ENCODE peak calls at places on chromosomes 3 and 15, in nine cellular contexts. One of them, this sample, is unnamed.

GRCh38 chr3:71514621-71515020 is 68.9 kb downstream of the FOXP1 start:
- DNase-seq in left lung: no peak
- DNase-seq in ascending aorta: no peak
- DNase-seq in esophagus squamous epithelium: no peak
- DNase-seq in Peyer's patch: no peak
- DNase-seq in colonic mucosa: no peak
- DNase-seq in CD8-positive, alpha-beta memory T cell: no peak
- DNase-seq in trophoblast cell: peak; percentile 91
- DNase-seq in SK-N-SH: no peak
- DNase-seq in this sample: no peak

GRCh38 chr3:151697496-151697895 is 36.2 kb upstream of the AADACL2 start:
- DNase-seq in left lung: no peak
- DNase-seq in ascending aorta: no peak
- DNase-seq in esophagus squamous epithelium: no peak
- DNase-seq in Peyer's patch: no peak
- DNase-seq in colonic mucosa: no peak
- DNase-seq in CD8-positive, alpha-beta memory T cell: no peak
- DNase-seq in trophoblast cell: peak; percentile 84
- DNase-seq in SK-N-SH: no peak
- DNase-seq in this sample: no peak

GRCh38 chr3:47452460-47453215 is 23.1 kb downstream of the SCAP start:
- DNase-seq in left lung: no peak
- DNase-seq in ascending aorta: no peak
- DNase-seq in esophagus squamous epithelium: no peak
- DNase-seq in Peyer's patch: no peak
- DNase-seq in colonic mucosa: no peak
- DNase-seq in CD8-positive, alpha-beta memory T cell: no peak
- DNase-seq in trophoblast cell: no peak
- DNase-seq in SK-N-SH: no peak
- DNase-seq in this sample: no peak

GRCh38 chr15:52068004-52068403 is 44.6 kb downstream of the BCL2L10 start:
- DNase-seq in left lung: no peak
- DNase-seq in ascending aorta: no peak
- DNase-seq in esophagus squamous epithelium: no peak
- DNase-seq in Peyer's patch: no peak
- DNase-seq in colonic mucosa: no peak
- DNase-seq in CD8-positive, alpha-beta memory T cell: no peak
- DNase-seq in trophoblast cell: peak; percentile 73
- DNase-seq in SK-N-SH: no peak
- DNase-seq in this sample: no peak

GRCh38 chr3:5299146-5299545 is 111.6 kb downstream of the EDEM1 start:
- DNase-seq in left lung: no peak
- DNase-seq in ascending aorta: no peak
- DNase-seq in esophagus squamous epithelium: no peak
- DNase-seq in Peyer's patch: no peak
- DNase-seq in colonic mucosa: no peak
- DNase-seq in CD8-positive, alpha-beta memory T cell: no peak
- DNase-seq in trophoblast cell: no peak
- DNase-seq in SK-N-SH: no peak
- DNase-seq in this sample: no peak

GRCh38 chr15:56798639-56799038 is 65.3 kb upstream of the ZNF280D start:
- DNase-seq in left lung: peak; percentile 17
- DNase-seq in ascending aorta: no peak
- DNase-seq in esophagus squamous epithelium: no peak
- DNase-seq in Peyer's patch: no peak
- DNase-seq in colonic mucosa: no peak
- DNase-seq in CD8-positive, alpha-beta memory T cell: no peak
- DNase-seq in trophoblast cell: no peak
- DNase-seq in SK-N-SH: no peak
- DNase-seq in this sample: no peak

GRCh38 chr3:93843981-93844380 is 129.7 kb downstream of the PROS1 start:
- DNase-seq in left lung: no peak
- DNase-seq in ascending aorta: no peak
- DNase-seq in esophagus squamous epithelium: no peak
- DNase-seq in Peyer's patch: no peak
- DNase-seq in colonic mucosa: no peak
- DNase-seq in CD8-positive, alpha-beta memory T cell: no peak
- DNase-seq in trophoblast cell: peak; percentile 57
- DNase-seq in SK-N-SH: no peak
- DNase-seq in this sample: peak; percentile 18

GRCh38 chr15:76310470-76311070 is 699 bp downstream of the ETFA start:
- DNase-seq in left lung: no peak
- DNase-seq in ascending aorta: no peak
- DNase-seq in esophagus squamous epithelium: no peak
- DNase-seq in Peyer's patch: no peak
- DNase-seq in colonic mucosa: peak; percentile 50
- DNase-seq in CD8-positive, alpha-beta memory T cell: no peak
- DNase-seq in trophoblast cell: peak; percentile 58
- DNase-seq in SK-N-SH: no peak
- DNase-seq in this sample: no peak

GRCh38 chr3:169541528-169541927 is 122.0 kb downstream of the MECOM start:
- DNase-seq in left lung: peak; percentile 50
- DNase-seq in ascending aorta: no peak
- DNase-seq in esophagus squamous epithelium: no peak
- DNase-seq in Peyer's patch: no peak
- DNase-seq in colonic mucosa: no peak
- DNase-seq in CD8-positive, alpha-beta memory T cell: no peak
- DNase-seq in trophoblast cell: no peak
- DNase-seq in SK-N-SH: no peak
- DNase-seq in this sample: no peak

GRCh38 chr15:38176155-38176554 is 76.5 kb upstream of the SPRED1 start:
- DNase-seq in left lung: no peak
- DNase-seq in ascending aorta: no peak
- DNase-seq in esophagus squamous epithelium: no peak
- DNase-seq in Peyer's patch: no peak
- DNase-seq in colonic mucosa: no peak
- DNase-seq in CD8-positive, alpha-beta memory T cell: no peak
- DNase-seq in trophoblast cell: peak; percentile 9
- DNase-seq in SK-N-SH: no peak
- DNase-seq in this sample: no peak

GRCh38 chr3:105823149-105823866 is 45.5 kb downstream of the CBLB start:
- DNase-seq in left lung: no peak
- DNase-seq in ascending aorta: no peak
- DNase-seq in esophagus squamous epithelium: no peak
- DNase-seq in Peyer's patch: peak; percentile 61
- DNase-seq in colonic mucosa: no peak
- DNase-seq in CD8-positive, alpha-beta memory T cell: no peak
- DNase-seq in trophoblast cell: peak; percentile 66
- DNase-seq in SK-N-SH: no peak
- DNase-seq in this sample: peak; percentile 5

GRCh38 chr3:6921876-6922275 is 61.0 kb downstream of the GRM7 start:
- DNase-seq in left lung: no peak
- DNase-seq in ascending aorta: no peak
- DNase-seq in esophagus squamous epithelium: no peak
- DNase-seq in Peyer's patch: no peak
- DNase-seq in colonic mucosa: no peak
- DNase-seq in CD8-positive, alpha-beta memory T cell: no peak
- DNase-seq in trophoblast cell: no peak
- DNase-seq in SK-N-SH: no peak
- DNase-seq in this sample: no peak

GRCh38 chr3:157130138-157130880 is 29.6 kb downstream of the CCNL1 start:
- DNase-seq in left lung: no peak
- DNase-seq in ascending aorta: no peak
- DNase-seq in esophagus squamous epithelium: no peak
- DNase-seq in Peyer's patch: peak; percentile 91
- DNase-seq in colonic mucosa: peak; percentile 94
- DNase-seq in CD8-positive, alpha-beta memory T cell: peak; percentile 87
- DNase-seq in trophoblast cell: peak; percentile 44
- DNase-seq in SK-N-SH: peak; percentile 77
- DNase-seq in this sample: no peak

GRCh38 chr15:68791431-68792283 is 29.0 kb downstream of the ANP32A start:
- DNase-seq in left lung: no peak
- DNase-seq in ascending aorta: no peak
- DNase-seq in esophagus squamous epithelium: no peak
- DNase-seq in Peyer's patch: no peak
- DNase-seq in colonic mucosa: no peak
- DNase-seq in CD8-positive, alpha-beta memory T cell: peak; percentile 79
- DNase-seq in trophoblast cell: no peak
- DNase-seq in SK-N-SH: no peak
- DNase-seq in this sample: no peak

GRCh38 chr15:38885001-38885400 is 320.4 kb upstream of the RASGRP1 start:
- DNase-seq in left lung: no peak
- DNase-seq in ascending aorta: no peak
- DNase-seq in esophagus squamous epithelium: no peak
- DNase-seq in Peyer's patch: no peak
- DNase-seq in colonic mucosa: no peak
- DNase-seq in CD8-positive, alpha-beta memory T cell: no peak
- DNase-seq in trophoblast cell: peak; percentile 22
- DNase-seq in SK-N-SH: no peak
- DNase-seq in this sample: no peak

GRCh38 chr3:36380171-36381031 is at the start of gene STAC:
- DNase-seq in left lung: peak; percentile 90
- DNase-seq in ascending aorta: no peak
- DNase-seq in esophagus squamous epithelium: no peak
- DNase-seq in Peyer's patch: no peak
- DNase-seq in colonic mucosa: peak; percentile 18
- DNase-seq in CD8-positive, alpha-beta memory T cell: no peak
- DNase-seq in trophoblast cell: peak; percentile 22
- DNase-seq in SK-N-SH: peak; percentile 88
- DNase-seq in this sample: no peak
- H3K4me3 ChIP-seq in left lung: peak within 1 kb of the TSS; percentile 49
- H3K4me3 ChIP-seq in ascending aorta: peak within 1 kb of the TSS; percentile 93
- H3K4me3 ChIP-seq in esophagus squamous epithelium: peak within 1 kb of the TSS; percentile 31
- H3K4me3 ChIP-seq in Peyer's patch: peak within 1 kb of the TSS; percentile 27
- H3K4me3 ChIP-seq in colonic mucosa: peak within 1 kb of the TSS; percentile 32
- H3K4me3 ChIP-seq in CD8-positive, alpha-beta memory T cell: no peak within 1 kb of the TSS
- H3K4me3 ChIP-seq in trophoblast cell: peak within 1 kb of the TSS; percentile 81
- H3K4me3 ChIP-seq in SK-N-SH: peak within 1 kb of the TSS; percentile 88
- H3K4me3 ChIP-seq in this sample: peak within 1 kb of the TSS; percentile 87

DNA sequence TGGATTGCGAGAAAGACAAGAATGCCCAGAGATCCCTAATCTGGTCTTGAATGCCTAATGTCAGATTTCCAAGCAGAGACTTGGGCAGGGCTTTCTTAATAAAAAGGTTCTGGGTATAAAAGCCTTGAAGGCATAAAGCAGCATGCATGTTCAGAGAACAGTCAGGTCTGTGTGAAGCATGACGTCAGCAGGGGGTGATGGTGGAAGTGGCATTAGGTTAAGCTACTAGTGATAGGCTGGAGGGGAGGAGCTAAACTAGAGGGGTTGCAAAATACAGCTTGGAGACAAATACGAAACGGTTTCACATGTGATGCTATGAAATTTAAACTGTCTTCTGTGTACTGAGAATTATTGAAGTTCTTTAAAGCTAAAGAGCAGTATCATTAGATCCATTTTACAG is 125.6 kb downstream of the VPS8 start:
- DNase-seq in left lung: no peak
- DNase-seq in ascending aorta: no peak
- DNase-seq in esophagus squamous epithelium: no peak
- DNase-seq in Peyer's patch: no peak
- DNase-seq in colonic mucosa: no peak
- DNase-seq in CD8-positive, alpha-beta memory T cell: no peak
- DNase-seq in trophoblast cell: no peak
- DNase-seq in SK-N-SH: no peak
- DNase-seq in this sample: no peak
- H3K36me3 ChIP-seq in left lung: no peaks in the 10 kb centered on the region
- H3K36me3 ChIP-seq in ascending aorta: peaks cover 4% of the 10 kb centered on the region
- H3K36me3 ChIP-seq in esophagus squamous epithelium: no peaks in the 10 kb centered on the region
- H3K36me3 ChIP-seq in Peyer's patch: no peaks in the 10 kb centered on the region
- H3K36me3 ChIP-seq in colonic mucosa: no peaks in the 10 kb centered on the region
- H3K36me3 ChIP-seq in CD8-positive, alpha-beta memory T cell: peaks cover 17% of the 10 kb centered on the region
- H3K36me3 ChIP-seq in trophoblast cell: peaks cover 2% of the 10 kb centered on the region
- H3K36me3 ChIP-seq in SK-N-SH: peaks cover 14% of the 10 kb centered on the region
- H3K36me3 ChIP-seq in this sample: peaks cover 6% of the 10 kb centered on the region

GRCh38 chr3:58012302-58012701 is 4.1 kb downstream of the FLNB start:
- DNase-seq in left lung: no peak
- DNase-seq in ascending aorta: no peak
- DNase-seq in esophagus squamous epithelium: no peak
- DNase-seq in Peyer's patch: no peak
- DNase-seq in colonic mucosa: no peak
- DNase-seq in CD8-positive, alpha-beta memory T cell: no peak
- DNase-seq in trophoblast cell: no peak
- DNase-seq in SK-N-SH: no peak
- DNase-seq in this sample: no peak

GRCh38 chr3:58013099-58013498 is 4.9 kb downstream of the FLNB start:
- DNase-seq in left lung: no peak
- DNase-seq in ascending aorta: no peak
- DNase-seq in esophagus squamous epithelium: no peak
- DNase-seq in Peyer's patch: no peak
- DNase-seq in colonic mucosa: no peak
- DNase-seq in CD8-positive, alpha-beta memory T cell: no peak
- DNase-seq in trophoblast cell: peak; percentile 1
- DNase-seq in SK-N-SH: no peak
- DNase-seq in this sample: no peak

GRCh38 chr3:58011580-58011979 is 3.4 kb downstream of the FLNB start:
- DNase-seq in left lung: no peak
- DNase-seq in ascending aorta: no peak
- DNase-seq in esophagus squamous epithelium: no peak
- DNase-seq in Peyer's patch: no peak
- DNase-seq in colonic mucosa: no peak
- DNase-seq in CD8-positive, alpha-beta memory T cell: no peak
- DNase-seq in trophoblast cell: no peak
- DNase-seq in SK-N-SH: no peak
- DNase-seq in this sample: no peak

GRCh38 chr3:58015524-58015915 is 7.3 kb downstream of the FLNB start:
- DNase-seq in left lung: no peak
- DNase-seq in ascending aorta: no peak
- DNase-seq in esophagus squamous epithelium: no peak
- DNase-seq in Peyer's patch: no peak
- DNase-seq in colonic mucosa: no peak
- DNase-seq in CD8-positive, alpha-beta memory T cell: no peak
- DNase-seq in trophoblast cell: peak; percentile 10
- DNase-seq in SK-N-SH: no peak
- DNase-seq in this sample: no peak

DNA sequence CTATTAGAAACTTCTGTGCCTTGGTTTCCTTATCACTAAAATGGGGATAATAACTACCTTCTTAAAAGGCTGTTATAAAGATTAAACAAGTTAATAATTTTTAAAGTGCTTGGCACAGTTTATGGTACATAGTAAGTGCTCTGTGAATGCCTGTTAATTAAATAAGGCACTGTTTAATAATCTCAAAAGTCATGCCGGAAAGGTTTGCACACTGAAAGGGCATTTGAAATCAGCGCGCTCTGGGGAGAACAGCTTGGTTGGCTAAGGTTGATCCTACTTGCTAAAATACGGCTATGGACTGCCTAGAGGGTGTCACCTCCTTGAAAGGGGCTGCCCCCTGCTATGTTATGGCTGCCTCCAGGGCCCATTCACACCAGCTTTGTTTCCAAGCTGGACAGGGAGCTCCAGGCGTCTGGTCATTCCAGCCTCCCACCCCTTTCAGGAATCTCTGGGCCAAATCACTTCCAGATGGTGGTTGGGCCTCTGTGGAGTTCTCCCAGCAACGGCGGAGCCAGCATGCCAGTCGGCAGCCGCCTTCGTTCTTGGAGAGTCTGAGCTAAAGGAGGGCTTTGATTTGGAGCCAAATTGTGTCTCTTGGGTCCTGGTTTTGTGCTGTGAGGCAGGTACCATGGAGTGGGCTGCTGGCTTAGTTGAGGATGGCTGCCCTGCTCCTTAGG is 5.9 kb downstream of the FLNB start:
- DNase-seq in left lung: no peak
- DNase-seq in ascending aorta: no peak
- DNase-seq in esophagus squamous epithelium: no peak
- DNase-seq in Peyer's patch: no peak
- DNase-seq in colonic mucosa: no peak
- DNase-seq in CD8-positive, alpha-beta memory T cell: no peak
- DNase-seq in trophoblast cell: peak; percentile 90
- DNase-seq in SK-N-SH: peak; percentile 89
- DNase-seq in this sample: peak; percentile 45
- H3K4me1 ChIP-seq in left lung: peaks cover 45% of the 10 kb centered on the region
- H3K4me1 ChIP-seq in ascending aorta: peaks cover 8% of the 10 kb centered on the region
- H3K4me1 ChIP-seq in esophagus squamous epithelium: peaks cover 52% of the 10 kb centered on the region
- H3K4me1 ChIP-seq in Peyer's patch: peaks cover 4% of the 10 kb centered on the region
- H3K4me1 ChIP-seq in colonic mucosa: peaks cover 31% of the 10 kb centered on the region
- H3K4me1 ChIP-seq in CD8-positive, alpha-beta memory T cell: peaks cover 28% of the 10 kb centered on the region
- H3K4me1 ChIP-seq in trophoblast cell: peaks cover 40% of the 10 kb centered on the region
- H3K4me1 ChIP-seq in SK-N-SH: peaks cover 28% of the 10 kb centered on the region
- H3K4me1 ChIP-seq in this sample: peaks cover 85% of the 10 kb centered on the region

GRCh38 chr15:48253186-48253585 is 47.1 kb downstream of the SLC12A1 start:
- DNase-seq in left lung: no peak
- DNase-seq in ascending aorta: no peak
- DNase-seq in esophagus squamous epithelium: no peak
- DNase-seq in Peyer's patch: no peak
- DNase-seq in colonic mucosa: no peak
- DNase-seq in CD8-positive, alpha-beta memory T cell: no peak
- DNase-seq in trophoblast cell: no peak
- DNase-seq in SK-N-SH: no peak
- DNase-seq in this sample: no peak
- H3K4me3 ChIP-seq in left lung: no peak overlapping the region
- H3K4me3 ChIP-seq in ascending aorta: no peak overlapping the region
- H3K4me3 ChIP-seq in esophagus squamous epithelium: no peak overlapping the region
- H3K4me3 ChIP-seq in Peyer's patch: no peak overlapping the region
- H3K4me3 ChIP-seq in colonic mucosa: no peak overlapping the region
- H3K4me3 ChIP-seq in CD8-positive, alpha-beta memory T cell: no peak overlapping the region
- H3K4me3 ChIP-seq in trophoblast cell: no peak overlapping the region
- H3K4me3 ChIP-seq in SK-N-SH: no peak overlapping the region
- H3K4me3 ChIP-seq in this sample: no peak overlapping the region

This sample was measured in thoracic aorta.